ENCODE peak calls at places on chromosome 17, in five cellular contexts. Z is PC-3, A is OCI-LY7, C is HCT116, R is GM23248. N is an unnamed sample.

GRCh38 chr17:789160-789840 is 7.1 kb downstream of the MRM3 start:
- DNase-seq in R (no peak), A (no peak), Z (no peak), C (no peak), N (no peak)

GRCh38 chr17:9115446-9116265 is 94.3 kb downstream of the NTN1 start:
- DNase-seq in Z (no peak), R (peak; percentile 71), C (no peak), A (no peak), N (peak; percentile 74)

GRCh38 chr17:30600830-30601494 is 123.8 kb downstream of the GOSR1 start:
- DNase-seq in Z (peak; percentile 9), R (peak; percentile 63), A (peak; percentile 58), C (no peak), N (peak; percentile 26)

GRCh38 chr17:5788266-5788900 is 204.1 kb upstream of the NLRP1 start:
- DNase-seq in R (peak; percentile 63), C (no peak), A (no peak), Z (peak; percentile 82), N (no peak)

GRCh38 chr17:81494984-81495383 is 17.6 kb downstream of the ACTG1 start:
- DNase-seq in Z (peak; percentile 34), C (no peak), R (peak; percentile 48), A (peak; percentile 65), N (no peak)

GRCh38 chr17:82753516-82753915 is 1.7 kb downstream of the TBCD start:
- DNase-seq in Z (no peak), C (no peak), A (no peak), R (no peak), N (no peak)

GRCh38 chr17:14101976-14102375 is 32.7 kb downstream of the COX10 start:
- DNase-seq in Z (no peak), C (no peak), A (no peak), R (no peak), N (no peak)

GRCh38 chr17:49729074-49729473 is 21.3 kb upstream of the SLC35B1 start:
- DNase-seq in Z (no peak), A (no peak), R (peak; percentile 19), C (no peak), N (no peak)

GRCh38 chr17:17379197-17379991 is 76.2 kb downstream of the NT5M start:
- DNase-seq in A (no peak), Z (no peak), R (no peak), C (no peak), N (no peak)

GRCh38 chr17:48261297-48261880 is 153.8 kb downstream of the SNX11 start:
- DNase-seq in R (peak; percentile 53), Z (peak; percentile 72), C (peak; percentile 81), A (peak; percentile 38), N (peak; percentile 23)

GRCh38 chr17:81702934-81703746 is at the start of gene MRPL12:
- DNase-seq in C (peak; percentile 90), R (peak; percentile 98), A (peak; percentile 99), Z (peak; percentile 95), N (peak; percentile 98)

GRCh38 chr17:75698659-75699058 is 22.6 kb upstream of the ITGB4 start:
- DNase-seq in R (no peak), Z (no peak), C (no peak), A (no peak), N (peak; percentile 10)

GRCh38 chr17:75694536-75694935 is 26.7 kb upstream of the ITGB4 start:
- DNase-seq in R (peak; percentile 28), A (no peak), Z (no peak), C (no peak), N (no peak)

GRCh38 chr17:75695830-75696271 is 25.4 kb upstream of the ITGB4 start:
- DNase-seq in C (no peak), A (no peak), R (no peak), Z (no peak), N (no peak)

GRCh38 chr17:75695141-75695829 is 26.0 kb upstream of the ITGB4 start:
- DNase-seq in R (peak; percentile 93), Z (peak; percentile 94), A (no peak), C (peak; percentile 87), N (no peak)

DNA sequence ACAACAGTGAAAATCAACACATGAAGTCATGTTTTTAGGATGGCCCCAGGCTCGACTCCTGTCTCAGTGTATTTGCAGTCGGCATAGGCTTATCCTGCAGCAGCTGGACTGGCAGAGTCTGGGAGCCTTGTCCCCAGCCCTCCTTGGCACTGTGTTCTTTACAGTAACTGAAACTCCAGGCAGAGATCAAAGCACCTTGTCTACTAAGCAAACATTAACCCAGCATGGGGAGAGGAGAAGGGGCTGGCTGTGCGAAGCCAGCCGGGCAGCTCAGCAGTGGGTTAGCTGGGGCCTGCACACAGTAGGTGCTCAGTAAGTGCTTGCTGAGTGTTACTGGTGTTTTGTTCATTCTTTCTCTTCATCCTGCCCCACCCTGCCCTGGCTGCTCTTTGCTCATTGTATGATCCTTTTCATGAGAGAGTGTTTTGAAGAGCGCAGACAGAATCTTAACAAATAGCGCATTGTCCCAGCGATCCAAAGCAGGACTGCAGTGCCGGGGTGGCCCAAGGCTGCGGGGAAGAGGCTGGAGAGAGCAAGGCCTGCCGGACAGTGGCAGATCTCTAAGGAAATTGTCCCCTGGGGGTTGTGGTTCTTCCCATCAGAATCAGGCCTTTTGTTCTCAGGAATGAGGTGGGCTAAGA is 23.5 kb upstream of the ITGB4 start:
- DNase-seq in Z (no peak), R (no peak), C (no peak), A (no peak), N (peak; percentile 26)
- H3K27ac ChIP-seq in Z (peak overlapping the region; percentile 4), R (no peak overlapping the region), C (peak overlapping the region; percentile 94), A (no peak overlapping the region), N (peak overlapping the region; percentile 94)

GRCh38 chr17:19354123-19354522 is 8.4 kb downstream of the B9D1 start:
- DNase-seq in R (peak; percentile 91), A (no peak), Z (peak; percentile 93), C (peak; percentile 22), N (no peak)
- TF ChIP-seq EZH2phosphoT487 in R (peak; percentile 58), A (no peak), Z (no peak), C (no peak), N (no peak)

GRCh38 chr17:19238167-19238505 is 970 bp downstream of the EPN2 start:
- DNase-seq in C (no peak), R (peak; percentile 65), Z (peak; percentile 45), A (peak; percentile 20), N (peak; percentile 63)
- H3K27ac ChIP-seq in C (peak overlapping the region; percentile 98), R (peak overlapping the region; percentile 33), Z (peak overlapping the region; percentile 48), A (no peak overlapping the region), N (peak overlapping the region; percentile 93)

DNA sequence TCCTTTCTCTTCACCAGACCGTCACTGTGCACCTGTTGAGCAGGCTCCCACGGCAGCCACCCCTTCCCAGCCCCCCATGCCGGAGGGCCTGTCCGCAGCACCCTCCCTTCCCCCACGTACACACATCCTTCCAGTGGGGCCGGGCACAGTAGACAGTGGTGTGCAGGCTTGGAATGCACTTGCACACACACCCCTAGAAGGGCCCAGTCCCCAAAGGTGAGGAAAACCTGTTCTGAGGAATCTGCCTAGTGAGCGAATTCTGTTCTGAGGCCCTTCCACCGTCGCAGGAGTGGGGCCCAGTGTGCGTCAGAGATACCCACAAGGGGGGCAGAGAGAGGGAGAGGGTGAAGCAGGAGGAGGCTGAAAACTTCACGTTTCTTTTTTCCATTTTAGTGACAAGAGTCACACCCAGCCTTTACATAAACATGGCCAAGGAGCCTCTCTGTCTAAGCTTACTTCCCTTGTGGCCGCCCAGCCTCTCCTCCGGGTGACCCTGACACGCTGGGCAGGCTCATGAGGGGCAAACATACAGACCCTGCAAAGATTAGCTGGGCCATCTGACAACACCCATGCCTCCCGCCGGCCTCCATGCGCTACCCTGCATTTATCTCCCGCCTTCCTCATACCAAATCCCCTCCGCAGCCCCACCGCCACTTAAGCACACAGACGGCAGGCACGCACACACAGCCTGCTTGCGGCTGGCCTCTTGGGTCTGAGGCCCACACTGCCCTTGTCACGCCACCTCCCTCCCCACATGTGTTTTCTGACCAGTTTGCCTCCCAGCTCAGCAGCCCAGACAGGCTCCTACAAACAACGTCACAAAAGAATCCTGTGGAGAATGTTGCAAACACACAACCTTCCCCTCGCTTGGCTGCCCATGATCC is 1.8 kb downstream of the ZBTB4 start:
- DNase-seq in C (no peak), A (no peak), Z (peak; percentile 11), R (peak; percentile 92), N (peak; percentile 91)
- TF ChIP-seq EZH2phosphoT487 in C (no peak), A (no peak), Z (no peak), R (no peak), N (no peak)

GRCh38 chr17:65564793-65565192 is 3.3 kb upstream of the AXIN2 start:
- DNase-seq in A (no peak), C (no peak), R (no peak), Z (no peak), N (peak; percentile 91)
- H3K27ac ChIP-seq in A (no peak overlapping the region), C (no peak overlapping the region), R (no peak overlapping the region), Z (no peak overlapping the region), N (peak overlapping the region; percentile 73)

GRCh38 chr17:2397247-2398171 is 3.4 kb downstream of the MNT start:
- DNase-seq in Z (no peak), R (no peak), C (no peak), A (no peak), N (no peak)
- TF ChIP-seq EZH2phosphoT487 in Z (no peak), R (no peak), C (no peak), A (no peak), N (no peak)